ENCODE peak calls at places on chromosomes 16 and 17, in eight cellular contexts. C, V, E, U, L, Y, N and I are unnamed samples.

GRCh38 chr17:79986441-79987186 is 49.1 kb downstream of the TBC1D16 start:
- DNase-seq in C (no peak), V (no peak), E (no peak), U (no peak), L (peak; percentile 90), Y (no peak), N (no peak), I (no peak)

GRCh38 chr17:14308965-14309879 is 8.3 kb downstream of the HS3ST3B1 start:
- DNase-seq in C (no peak), V (peak; percentile 61), E (peak; percentile 92), U (peak; percentile 86), L (peak; percentile 92), Y (peak; percentile 87), N (no peak), I (peak; percentile 91)

GRCh38 chr17:63474914-63475460 is 1.9 kb upstream of the ACE start:
- DNase-seq in C (no peak), V (no peak), E (no peak), U (no peak), L (no peak), Y (no peak), N (no peak), I (no peak)

GRCh38 chr17:12790806-12791148 is 1.5 kb downstream of the ARHGAP44 start:
- DNase-seq in C (no peak), V (no peak), E (no peak), U (no peak), L (no peak), Y (no peak), N (no peak), I (no peak)

GRCh38 chr16:13543850-13544249 is 376.1 kb upstream of the ERCC4 start:
- DNase-seq in C (no peak), V (no peak), E (no peak), U (no peak), L (no peak), Y (no peak), N (no peak), I (no peak)

GRCh38 chr16:287298-287811 is 4.4 kb downstream of the PDIA2 start:
- DNase-seq in C (no peak), V (no peak), E (no peak), U (no peak), L (no peak), Y (no peak), N (peak; percentile 66), I (no peak)

GRCh38 chr17:69898606-69899005 is 176.4 kb upstream of the KCNJ16 start:
- DNase-seq in C (no peak), V (no peak), E (no peak), U (no peak), L (no peak), Y (no peak), N (no peak), I (no peak)

GRCh38 chr16:9318764-9319163 is 227.3 kb downstream of the HAPSTR1 start:
- DNase-seq in C (no peak), V (no peak), E (no peak), U (no peak), L (no peak), Y (no peak), N (peak; percentile 41), I (no peak)

GRCh38 chr16:9105189-9105588 is 13.7 kb downstream of the HAPSTR1 start:
- DNase-seq in C (no peak), V (no peak), E (no peak), U (no peak), L (no peak), Y (no peak), N (no peak), I (no peak)

GRCh38 chr17:47262586-47262985 is 9.0 kb downstream of the ITGB3 start:
- DNase-seq in C (no peak), V (no peak), E (no peak), U (no peak), L (no peak), Y (no peak), N (no peak), I (no peak)

GRCh38 chr17:66518677-66519076 is 216.3 kb downstream of the PRKCA start:
- DNase-seq in C (no peak), V (no peak), E (no peak), U (no peak), L (no peak), Y (no peak), N (no peak), I (no peak)

GRCh38 chr16:56364865-56365264 is 60.5 kb downstream of the AMFR start:
- DNase-seq in C (no peak), V (no peak), E (no peak), U (no peak), L (no peak), Y (no peak), N (no peak), I (no peak)

GRCh38 chr16:84826558-84826941 is 6.8 kb downstream of the CRISPLD2 start:
- DNase-seq in C (no peak), V (no peak), E (no peak), U (no peak), L (no peak), Y (no peak), N (no peak), I (no peak)

GRCh38 chr16:71357681-71358080 is 842 bp upstream of the CALB2 start:
- DNase-seq in C (no peak), V (no peak), E (no peak), U (no peak), L (no peak), Y (no peak), N (no peak), I (no peak)

GRCh38 chr17:7019839-7020519 is 2.9 kb upstream of the BCL6B start:
- DNase-seq in C (no peak), V (no peak), E (peak; percentile 8), U (no peak), L (peak; percentile 72), Y (no peak), N (no peak), I (no peak)

GRCh38 chr16:7440886-7441400 is 108.3 kb downstream of the RBFOX1 start:
- DNase-seq in C (no peak), V (no peak), E (no peak), U (no peak), L (no peak), Y (no peak), N (no peak), I (no peak)

GRCh38 chr17:17537311-17538099 is 41.3 kb upstream of the RASD1 start:
- DNase-seq in C (no peak), V (no peak), E (no peak), U (no peak), L (peak; percentile 71), Y (no peak), N (no peak), I (no peak)

GRCh38 chr17:15154618-15155017 is 110.5 kb downstream of the PMP22 start:
- DNase-seq in C (no peak), V (no peak), E (no peak), U (no peak), L (no peak), Y (no peak), N (no peak), I (no peak)

GRCh38 chr17:30477758-30478115 is 529 bp downstream of the GOSR1 start:
- DNase-seq in C (no peak), V (no peak), E (peak; percentile 5), U (no peak), L (no peak), Y (peak; percentile 6), N (no peak), I (no peak)

GRCh38 chr16:57647136-57647875 is 18.9 kb downstream of the ADGRG1 start:
- DNase-seq in C (no peak), V (no peak), E (no peak), U (no peak), L (no peak), Y (no peak), N (no peak), I (no peak)

GRCh38 chr17:64022631-64023063 is 2.2 kb upstream of the ICAM2 start:
- DNase-seq in C (no peak), V (no peak), E (no peak), U (no peak), L (peak; percentile 80), Y (no peak), N (no peak), I (no peak)

GRCh38 chr16:26665166-26665939 is 401.4 kb upstream of the C16orf82 start:
- DNase-seq in C (no peak), V (no peak), E (no peak), U (no peak), L (no peak), Y (no peak), N (peak; percentile 63), I (no peak)

GRCh38 chr16:62741692-62742091 is 705.5 kb upstream of the CDH8 start:
- DNase-seq in C (no peak), V (no peak), E (no peak), U (no peak), L (no peak), Y (no peak), N (no peak), I (no peak)

GRCh38 chr17:64920419-64921172 is 1.3 kb upstream of the LRRC37A3 start:
- DNase-seq in C (no peak), V (no peak), E (no peak), U (no peak), L (no peak), Y (no peak), N (peak; percentile 45), I (no peak)

GRCh38 chr17:61704935-61705449 is 114.0 kb upstream of the NACA2 start:
- DNase-seq in C (no peak), V (no peak), E (no peak), U (no peak), L (no peak), Y (no peak), N (no peak), I (no peak)

GRCh38 chr16:77833906-77834599 is 45.7 kb downstream of the VAT1L start:
- DNase-seq in C (no peak), V (no peak), E (peak; percentile 60), U (no peak), L (no peak), Y (no peak), N (no peak), I (no peak)

GRCh38 chr17:836154-836553 is 54.0 kb downstream of the MRM3 start:
- DNase-seq in C (no peak), V (no peak), E (no peak), U (no peak), L (no peak), Y (no peak), N (no peak), I (no peak)

GRCh38 chr16:86515780-86516617 is 5.7 kb downstream of the FOXF1 start:
- DNase-seq in C (no peak), V (no peak), E (no peak), U (no peak), L (no peak), Y (no peak), N (no peak), I (no peak)

GRCh38 chr17:13931111-13931526 is 138.2 kb upstream of the COX10 start:
- DNase-seq in C (no peak), V (peak; percentile 44), E (no peak), U (no peak), L (peak; percentile 25), Y (no peak), N (peak; percentile 59), I (no peak)

GRCh38 chr17:57899391-57899790 is 49.5 kb upstream of the MRPS23 start:
- DNase-seq in C (no peak), V (no peak), E (no peak), U (no peak), L (no peak), Y (no peak), N (no peak), I (no peak)

GRCh38 chr16:30644334-30644830 is 6.4 kb upstream of the PRR14 start:
- DNase-seq in C (no peak), V (no peak), E (no peak), U (no peak), L (no peak), Y (no peak), N (no peak), I (no peak)

GRCh38 chr16:2828876-2829430 is 1.1 kb upstream of the ZG16B start:
- DNase-seq in C (no peak), V (no peak), E (no peak), U (no peak), L (no peak), Y (no peak), N (no peak), I (no peak)

GRCh38 chr17:40307001-40307690 is 1.8 kb upstream of the RARA start:
- DNase-seq in C (no peak), V (no peak), E (no peak), U (no peak), L (no peak), Y (no peak), N (no peak), I (no peak)

GRCh38 chr16:31842864-31843263 is 30.7 kb upstream of the ZNF267 start:
- DNase-seq in C (no peak), V (no peak), E (no peak), U (no peak), L (no peak), Y (no peak), N (no peak), I (no peak)